ENCODE peak calls at places on chromosomes 11 and 22, in seven cellular contexts. V is NB4, U is brain microvascular endothelial cell, Z is nephron progenitor cell, R is Calu3, C is HFFc6, P is RWPE1. T is an unnamed sample.

GRCh38 chr11:62013266-62014157 is 46.1 kb upstream of the FTH1 start:
- DNase-seq in V (no peak), U (no peak), Z (no peak), R (peak; percentile 22), C (peak; percentile 41), P (peak; percentile 51), T (peak; percentile 46)

GRCh38 chr22:36405671-36406070 is 17.9 kb upstream of the MYH9 start:
- DNase-seq in V (peak; percentile 99), U (no peak), Z (no peak), R (peak; percentile 40), C (no peak), P (no peak), T (peak; percentile 58)

GRCh38 chr11:70824590-70825300 is 426.4 kb downstream of the CTTN start:
- DNase-seq in V (no peak), U (no peak), Z (no peak), R (no peak), C (no peak), P (no peak), T (no peak)

GRCh38 chr11:28107331-28107725 is 628 bp downstream of the KIF18A start:
- DNase-seq in V (peak; percentile 44), U (peak; percentile 23), Z (peak; percentile 17), R (no peak), C (no peak), P (peak; percentile 3), T (peak; percentile 56)

GRCh38 chr22:29359469-29359868 is 28.9 kb downstream of the AP1B1 start:
- DNase-seq in V (peak; percentile 60), U (peak; percentile 53), Z (peak; percentile 57), R (peak; percentile 49), C (peak; percentile 43), P (peak; percentile 11), T (peak; percentile 31)

GRCh38 chr11:15114501-15115475 is at the start of gene INSC:
- DNase-seq in V (no peak), U (no peak), Z (peak; percentile 63), R (peak; percentile 7), C (no peak), P (no peak), T (no peak)

GRCh38 chr11:64219755-64220154 is 6.2 kb downstream of the TRPT1 start:
- DNase-seq in V (no peak), U (no peak), Z (no peak), R (no peak), C (no peak), P (no peak), T (no peak)

GRCh38 chr11:9905562-9905961 is 241.7 kb downstream of the SWAP70 start:
- DNase-seq in V (no peak), U (peak; percentile 9), Z (no peak), R (no peak), C (peak; percentile 42), P (no peak), T (peak; percentile 1)

GRCh38 chr22:50169774-50170341 is 673 bp upstream of the PANX2 start:
- DNase-seq in V (peak; percentile 62), U (no peak), Z (no peak), R (no peak), C (no peak), P (no peak), T (no peak)

GRCh38 chr11:103111400-103111799 is 2.2 kb downstream of the DYNC2H1 start:
- DNase-seq in V (no peak), U (no peak), Z (no peak), R (no peak), C (no peak), P (no peak), T (no peak)

GRCh38 chr22:45893516-45893915 is 83.4 kb downstream of the WNT7B start:
- DNase-seq in V (no peak), U (peak; percentile 17), Z (no peak), R (no peak), C (no peak), P (no peak), T (peak; percentile 51)

GRCh38 chr22:37043828-37044538 is 7.6 kb upstream of the KCTD17 start:
- DNase-seq in V (peak; percentile 82), U (no peak), Z (peak; percentile 64), R (peak; percentile 90), C (peak; percentile 14), P (no peak), T (peak; percentile 58)

GRCh38 chr22:21025266-21025665 is 7.1 kb downstream of the SLC7A4 start:
- DNase-seq in V (no peak), U (no peak), Z (no peak), R (no peak), C (no peak), P (no peak), T (peak; percentile 84)

GRCh38 chr22:42648368-42649260 is 578 bp downstream of the CYB5R3 start:
- DNase-seq in V (peak; percentile 56), U (no peak), Z (no peak), R (peak; percentile 48), C (no peak), P (peak; percentile 58), T (peak; percentile 25)

GRCh38 chr22:25051073-25051472 is 98.6 kb downstream of the KIAA1671 start:
- DNase-seq in V (peak; percentile 23), U (no peak), Z (no peak), R (no peak), C (no peak), P (no peak), T (no peak)

GRCh38 chr22:46149493-46149997 is 781 bp upstream of the PPARA start:
- DNase-seq in V (peak; percentile 49), U (no peak), Z (peak; percentile 57), R (peak; percentile 57), C (no peak), P (no peak), T (no peak)

GRCh38 chr11:119319702-119320592 is 3.0 kb upstream of the MCAM start:
- DNase-seq in V (peak; percentile 9), U (no peak), Z (peak; percentile 70), R (no peak), C (no peak), P (no peak), T (no peak)

GRCh38 chr11:7775689-7776088 is 21.1 kb downstream of the OR5P2 start:
- DNase-seq in V (no peak), U (no peak), Z (no peak), R (peak; percentile 9), C (no peak), P (no peak), T (no peak)

GRCh38 chr22:31148953-31149627 is 8.8 kb upstream of the PLA2G3 start:
- DNase-seq in V (peak; percentile 73), U (peak; percentile 79), Z (peak; percentile 61), R (peak; percentile 78), C (peak; percentile 65), P (peak; percentile 75), T (peak; percentile 61)

GRCh38 chr11:45021692-45022130 is 71.0 kb upstream of the TP53I11 start:
- DNase-seq in V (peak; percentile 69), U (no peak), Z (peak; percentile 35), R (no peak), C (no peak), P (no peak), T (no peak)

GRCh38 chr22:46007848-46008261 is 30.9 kb upstream of the WNT7B start:
- DNase-seq in V (no peak), U (peak; percentile 62), Z (no peak), R (no peak), C (peak; percentile 91), P (peak; percentile 82), T (peak; percentile 92)

GRCh38 chr11:986270-986951 is 50.1 kb downstream of the MUC6 start:
- DNase-seq in V (no peak), U (no peak), Z (no peak), R (no peak), C (no peak), P (peak; percentile 45), T (peak; percentile 45)

GRCh38 chr22:26579331-26579886 is 10.5 kb downstream of the TPST2 start:
- DNase-seq in V (peak; percentile 83), U (no peak), Z (no peak), R (no peak), C (no peak), P (no peak), T (no peak)

GRCh38 chr22:36339171-36340065 is 48.3 kb downstream of the MYH9 start:
- DNase-seq in V (no peak), U (peak; percentile 66), Z (no peak), R (no peak), C (peak; percentile 90), P (no peak), T (no peak)

GRCh38 chr11:78465169-78465942 is 47.7 kb upstream of the GAB2 start:
- DNase-seq in V (no peak), U (no peak), Z (no peak), R (no peak), C (no peak), P (no peak), T (no peak)

GRCh38 chr11:20632169-20632532 is 32.7 kb downstream of the SLC6A5 start:
- DNase-seq in V (no peak), U (no peak), Z (no peak), R (no peak), C (no peak), P (no peak), T (no peak)

GRCh38 chr22:36573815-36574350 is 44.9 kb upstream of the EIF3D start:
- DNase-seq in V (no peak), U (no peak), Z (peak; percentile 26), R (no peak), C (no peak), P (no peak), T (no peak)

GRCh38 chr22:38989461-38989860 is 7.3 kb downstream of the APOBEC3B start:
- DNase-seq in V (no peak), U (no peak), Z (no peak), R (no peak), C (no peak), P (no peak), T (no peak)

DNA sequence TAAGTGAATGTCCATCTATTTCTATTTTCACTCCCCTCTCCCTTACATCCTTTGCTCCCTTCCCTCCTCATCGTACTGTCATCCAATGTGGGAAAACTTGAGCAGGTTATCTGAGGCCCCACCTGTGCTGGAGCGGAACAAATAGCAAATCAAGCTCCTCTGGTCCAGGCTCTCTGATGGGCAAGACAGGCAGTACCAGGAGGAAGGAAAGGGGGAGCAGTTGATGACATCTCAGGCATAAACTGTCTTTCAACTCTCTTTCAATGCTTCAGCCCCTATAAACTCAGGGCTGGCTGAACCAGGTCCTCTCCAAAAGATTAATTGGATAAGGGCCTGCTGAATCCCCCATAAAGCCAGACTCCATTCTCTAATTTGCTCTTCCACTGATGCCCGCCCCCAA is 1.5 kb upstream of the CCKBR start:
- DNase-seq in V (no peak), U (no peak), Z (no peak), R (no peak), C (no peak), P (no peak), T (no peak)
- TF ChIP-seq CTCF in V (no peak), U (peak; percentile 4), Z (no peak), R (no peak), C (no peak), P (no peak), T (no peak)

GRCh38 chr11:110467556-110467955 is 37.8 kb downstream of the FDX1 start:
- DNase-seq in V (no peak), U (no peak), Z (no peak), R (no peak), C (no peak), P (no peak), T (no peak)
- TF ChIP-seq CTCF in V (no peak), U (no peak), Z (no peak), R (no peak), C (no peak), P (no peak), T (no peak)

GRCh38 chr11:29351301-29351873 is 665.4 kb downstream of the KCNA4 start:
- DNase-seq in V (no peak), U (no peak), Z (no peak), R (no peak), C (no peak), P (no peak), T (no peak)
- TF ChIP-seq CTCF in V (no peak), U (no peak), Z (no peak), R (no peak), C (no peak), P (no peak), T (no peak)

GRCh38 chr11:135075740-135076139 is 663.7 kb upstream of the B3GAT1 start:
- DNase-seq in V (peak; percentile 71), U (peak; percentile 59), Z (peak; percentile 65), R (peak; percentile 56), C (peak; percentile 32), P (no peak), T (peak; percentile 9)
- TF ChIP-seq CTCF in V (peak; percentile 70), U (peak; percentile 66), Z (peak; percentile 53), R (peak; percentile 53), C (peak; percentile 83), P (peak; percentile 35), T (peak; percentile 41)